ENCODE peak calls at places on chromosome 4, in nine cellular contexts. One of them, this sample, is unnamed.

GRCh38 chr4:38119663-38120374 is 159.6 kb downstream of the PTTG2 start:
- DNase-seq in HCT116: no peak
- DNase-seq in spleen: no peak
- DNase-seq in gastrocnemius medialis: no peak
- DNase-seq in A549: no peak
- DNase-seq in heart left ventricle: peak; percentile 40
- DNase-seq in right lobe of liver: no peak
- DNase-seq in endothelial cell of umbilical vein: peak; percentile 7
- DNase-seq in body of pancreas: no peak
- DNase-seq in this sample: no peak

GRCh38 chr4:90317785-90318184 is 190.6 kb downstream of the CCSER1 start:
- DNase-seq in HCT116: peak; percentile 86
- DNase-seq in spleen: no peak
- DNase-seq in gastrocnemius medialis: no peak
- DNase-seq in A549: no peak
- DNase-seq in heart left ventricle: no peak
- DNase-seq in right lobe of liver: no peak
- DNase-seq in endothelial cell of umbilical vein: peak; percentile 82
- DNase-seq in body of pancreas: no peak
- DNase-seq in this sample: no peak

GRCh38 chr4:140740422-140740821 is 15.8 kb downstream of the TBC1D9 start:
- DNase-seq in HCT116: no peak
- DNase-seq in spleen: no peak
- DNase-seq in gastrocnemius medialis: no peak
- DNase-seq in A549: no peak
- DNase-seq in heart left ventricle: no peak
- DNase-seq in right lobe of liver: no peak
- DNase-seq in endothelial cell of umbilical vein: peak; percentile 24
- DNase-seq in body of pancreas: no peak
- DNase-seq in this sample: no peak

GRCh38 chr4:180058731-180059215 is 2184.4 kb upstream of the TENM3 start:
- DNase-seq in HCT116: no peak
- DNase-seq in spleen: peak; percentile 75
- DNase-seq in gastrocnemius medialis: no peak
- DNase-seq in A549: peak; percentile 10
- DNase-seq in heart left ventricle: peak; percentile 7
- DNase-seq in right lobe of liver: peak; percentile 22
- DNase-seq in endothelial cell of umbilical vein: no peak
- DNase-seq in body of pancreas: peak; percentile 71
- DNase-seq in this sample: no peak

GRCh38 chr4:7964890-7965662 is 25.4 kb upstream of the AFAP1 start:
- DNase-seq in HCT116: no peak
- DNase-seq in spleen: no peak
- DNase-seq in gastrocnemius medialis: no peak
- DNase-seq in A549: no peak
- DNase-seq in heart left ventricle: peak; percentile 48
- DNase-seq in right lobe of liver: peak; percentile 38
- DNase-seq in endothelial cell of umbilical vein: peak; percentile 35
- DNase-seq in body of pancreas: peak; percentile 37
- DNase-seq in this sample: no peak

GRCh38 chr4:23889814-23890269 is at the start of gene PPARGC1A:
- DNase-seq in HCT116: no peak
- DNase-seq in spleen: no peak
- DNase-seq in gastrocnemius medialis: peak; percentile 86
- DNase-seq in A549: no peak
- DNase-seq in heart left ventricle: peak; percentile 76
- DNase-seq in right lobe of liver: peak; percentile 61
- DNase-seq in endothelial cell of umbilical vein: no peak
- DNase-seq in body of pancreas: peak; percentile 47
- DNase-seq in this sample: peak; percentile 70

GRCh38 chr4:182764137-182764536 is 153.0 kb downstream of the DCTD start:
- DNase-seq in HCT116: no peak
- DNase-seq in spleen: no peak
- DNase-seq in gastrocnemius medialis: no peak
- DNase-seq in A549: no peak
- DNase-seq in heart left ventricle: no peak
- DNase-seq in right lobe of liver: no peak
- DNase-seq in endothelial cell of umbilical vein: peak; percentile 41
- DNase-seq in body of pancreas: no peak
- DNase-seq in this sample: no peak

GRCh38 chr4:127210877-127211276 is 421.9 kb upstream of the INTU start:
- DNase-seq in HCT116: no peak
- DNase-seq in spleen: no peak
- DNase-seq in gastrocnemius medialis: no peak
- DNase-seq in A549: no peak
- DNase-seq in heart left ventricle: peak; percentile 19
- DNase-seq in right lobe of liver: no peak
- DNase-seq in endothelial cell of umbilical vein: no peak
- DNase-seq in body of pancreas: no peak
- DNase-seq in this sample: no peak

GRCh38 chr4:123547167-123547817 is 150.7 kb downstream of the SPRY1 start:
- DNase-seq in HCT116: no peak
- DNase-seq in spleen: no peak
- DNase-seq in gastrocnemius medialis: no peak
- DNase-seq in A549: no peak
- DNase-seq in heart left ventricle: no peak
- DNase-seq in right lobe of liver: no peak
- DNase-seq in endothelial cell of umbilical vein: no peak
- DNase-seq in body of pancreas: peak; percentile 84
- DNase-seq in this sample: peak; percentile 75
- H3K4me1 ChIP-seq in HCT116: peaks cover 3% of the 10 kb centered on the region
- H3K4me1 ChIP-seq in spleen: no peaks in the 10 kb centered on the region
- H3K4me1 ChIP-seq in gastrocnemius medialis: no peaks in the 10 kb centered on the region
- H3K4me1 ChIP-seq in A549: peaks cover 13% of the 10 kb centered on the region
- H3K4me1 ChIP-seq in heart left ventricle: no peaks in the 10 kb centered on the region
- H3K4me1 ChIP-seq in right lobe of liver: peaks cover 4% of the 10 kb centered on the region
- H3K4me1 ChIP-seq in endothelial cell of umbilical vein: no peaks in the 10 kb centered on the region
- H3K4me1 ChIP-seq in body of pancreas: peaks cover 32% of the 10 kb centered on the region
- H3K4me1 ChIP-seq in this sample: peaks cover 27% of the 10 kb centered on the region

GRCh38 chr4:153638011-153638410 is 46.1 kb upstream of the TLR2 start:
- DNase-seq in HCT116: no peak
- DNase-seq in spleen: no peak
- DNase-seq in gastrocnemius medialis: no peak
- DNase-seq in A549: no peak
- DNase-seq in heart left ventricle: no peak
- DNase-seq in right lobe of liver: no peak
- DNase-seq in endothelial cell of umbilical vein: no peak
- DNase-seq in body of pancreas: no peak
- DNase-seq in this sample: no peak
- TF ChIP-seq POLR2A in HCT116: no peak
- TF ChIP-seq POLR2A in spleen: no peak
- TF ChIP-seq POLR2A in gastrocnemius medialis: no peak
- TF ChIP-seq POLR2A in A549: no peak
- TF ChIP-seq POLR2A in heart left ventricle: no peak
- TF ChIP-seq POLR2A in right lobe of liver: no peak
- TF ChIP-seq POLR2A in endothelial cell of umbilical vein: no peak
- TF ChIP-seq POLR2A in body of pancreas: no peak
- TF ChIP-seq POLR2A in this sample: no peak

GRCh38 chr4:1043658-1044468 is 32.4 kb downstream of the FGFRL1 start:
- DNase-seq in HCT116: peak; percentile 93
- DNase-seq in spleen: peak; percentile 72
- DNase-seq in gastrocnemius medialis: peak; percentile 76
- DNase-seq in A549: peak; percentile 72
- DNase-seq in heart left ventricle: peak; percentile 73
- DNase-seq in right lobe of liver: peak; percentile 87
- DNase-seq in endothelial cell of umbilical vein: peak; percentile 98
- DNase-seq in body of pancreas: peak; percentile 62
- DNase-seq in this sample: peak; percentile 95

GRCh38 chr4:1041936-1042330 is 30.5 kb downstream of the FGFRL1 start:
- DNase-seq in HCT116: no peak
- DNase-seq in spleen: no peak
- DNase-seq in gastrocnemius medialis: no peak
- DNase-seq in A549: no peak
- DNase-seq in heart left ventricle: no peak
- DNase-seq in right lobe of liver: no peak
- DNase-seq in endothelial cell of umbilical vein: no peak
- DNase-seq in body of pancreas: no peak
- DNase-seq in this sample: no peak

GRCh38 chr4:1041147-1041935 is 29.9 kb downstream of the FGFRL1 start:
- DNase-seq in HCT116: no peak
- DNase-seq in spleen: no peak
- DNase-seq in gastrocnemius medialis: no peak
- DNase-seq in A549: no peak
- DNase-seq in heart left ventricle: no peak
- DNase-seq in right lobe of liver: no peak
- DNase-seq in endothelial cell of umbilical vein: peak; percentile 37
- DNase-seq in body of pancreas: no peak
- DNase-seq in this sample: no peak

GRCh38 chr4:1043162-1043561 is 31.7 kb downstream of the FGFRL1 start:
- DNase-seq in HCT116: no peak
- DNase-seq in spleen: no peak
- DNase-seq in gastrocnemius medialis: no peak
- DNase-seq in A549: no peak
- DNase-seq in heart left ventricle: no peak
- DNase-seq in right lobe of liver: no peak
- DNase-seq in endothelial cell of umbilical vein: no peak
- DNase-seq in body of pancreas: no peak
- DNase-seq in this sample: no peak

DNA sequence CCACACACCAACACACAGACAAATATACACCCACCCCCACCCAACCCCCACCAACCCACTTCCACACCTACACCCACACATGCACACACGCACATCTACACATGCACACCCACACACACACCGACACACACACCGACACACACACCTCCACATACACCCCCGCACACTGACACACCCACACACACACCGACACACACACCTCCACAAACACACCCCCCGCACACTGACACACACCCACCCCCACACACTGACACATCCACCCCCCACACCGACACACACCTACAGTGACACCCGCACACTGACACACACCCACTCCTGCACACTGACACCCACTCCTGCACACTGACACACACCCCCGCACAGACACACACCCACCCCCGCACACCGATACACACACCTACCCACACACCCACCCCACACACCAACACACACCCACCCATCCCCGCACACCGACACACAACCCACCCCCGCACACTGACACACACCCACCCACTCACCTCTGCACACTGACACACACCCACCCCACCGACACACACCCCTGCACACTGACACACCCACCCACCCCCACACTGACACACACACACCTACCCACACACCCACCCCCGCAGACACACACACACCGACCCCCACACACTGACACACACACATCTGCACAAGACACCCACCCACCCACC is 31.1 kb downstream of the FGFRL1 start:
- DNase-seq in HCT116: no peak
- DNase-seq in spleen: no peak
- DNase-seq in gastrocnemius medialis: no peak
- DNase-seq in A549: no peak
- DNase-seq in heart left ventricle: no peak
- DNase-seq in right lobe of liver: no peak
- DNase-seq in endothelial cell of umbilical vein: no peak
- DNase-seq in body of pancreas: no peak
- DNase-seq in this sample: no peak
- H3K4me1 ChIP-seq in HCT116: peaks cover 58% of the 10 kb centered on the region
- H3K4me1 ChIP-seq in spleen: peaks cover 6% of the 10 kb centered on the region
- H3K4me1 ChIP-seq in gastrocnemius medialis: peaks cover 3% of the 10 kb centered on the region
- H3K4me1 ChIP-seq in A549: peaks cover 60% of the 10 kb centered on the region
- H3K4me1 ChIP-seq in heart left ventricle: peaks cover 19% of the 10 kb centered on the region
- H3K4me1 ChIP-seq in right lobe of liver: peaks cover 7% of the 10 kb centered on the region
- H3K4me1 ChIP-seq in endothelial cell of umbilical vein: peaks cover 26% of the 10 kb centered on the region
- H3K4me1 ChIP-seq in body of pancreas: peaks cover 42% of the 10 kb centered on the region
- H3K4me1 ChIP-seq in this sample: peaks cover 69% of the 10 kb centered on the region

DNA sequence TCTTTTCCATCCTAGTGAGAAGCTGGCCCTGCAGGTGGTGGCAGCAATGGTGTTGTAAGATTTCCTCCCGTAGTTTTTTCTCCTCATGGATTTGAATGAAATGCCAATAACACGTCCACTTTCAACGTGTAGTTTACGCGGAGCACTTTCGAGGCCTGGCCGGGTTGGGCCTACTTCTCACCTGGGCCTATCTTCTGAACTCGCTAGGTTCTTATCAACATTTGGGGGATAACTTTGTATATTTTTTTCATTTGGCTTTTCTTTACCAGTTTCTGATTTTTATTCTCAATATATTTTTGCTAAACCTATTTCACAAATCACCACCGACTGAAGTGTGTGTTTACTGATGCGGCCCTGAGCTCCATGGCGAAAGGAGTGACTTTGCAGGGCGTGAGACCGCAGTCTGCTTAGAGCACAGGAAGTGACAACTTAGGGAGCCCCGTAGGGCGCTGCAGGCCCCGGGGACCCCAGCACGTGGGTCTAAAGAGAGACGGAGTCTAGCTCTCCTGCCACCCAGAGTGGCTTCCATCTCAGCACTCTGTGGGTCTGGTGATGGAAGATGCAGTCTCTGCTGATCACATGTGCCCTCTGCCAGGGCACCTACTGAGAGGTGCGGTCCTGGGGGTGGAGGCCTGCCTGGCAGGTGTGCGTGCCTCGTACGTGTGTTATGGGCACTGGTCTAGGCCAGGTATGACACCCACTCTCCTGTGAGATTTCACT is 29.1 kb downstream of the NELFA start:
- DNase-seq in HCT116: no peak
- DNase-seq in spleen: peak; percentile 52
- DNase-seq in gastrocnemius medialis: no peak
- DNase-seq in A549: no peak
- DNase-seq in heart left ventricle: no peak
- DNase-seq in right lobe of liver: no peak
- DNase-seq in endothelial cell of umbilical vein: no peak
- DNase-seq in body of pancreas: no peak
- DNase-seq in this sample: peak; percentile 65
- TF ChIP-seq POLR2A in HCT116: no peak
- TF ChIP-seq POLR2A in spleen: no peak
- TF ChIP-seq POLR2A in gastrocnemius medialis: no peak
- TF ChIP-seq POLR2A in A549: no peak
- TF ChIP-seq POLR2A in heart left ventricle: no peak
- TF ChIP-seq POLR2A in right lobe of liver: no peak
- TF ChIP-seq POLR2A in endothelial cell of umbilical vein: no peak
- TF ChIP-seq POLR2A in body of pancreas: no peak
- TF ChIP-seq POLR2A in this sample: no peak

DNA sequence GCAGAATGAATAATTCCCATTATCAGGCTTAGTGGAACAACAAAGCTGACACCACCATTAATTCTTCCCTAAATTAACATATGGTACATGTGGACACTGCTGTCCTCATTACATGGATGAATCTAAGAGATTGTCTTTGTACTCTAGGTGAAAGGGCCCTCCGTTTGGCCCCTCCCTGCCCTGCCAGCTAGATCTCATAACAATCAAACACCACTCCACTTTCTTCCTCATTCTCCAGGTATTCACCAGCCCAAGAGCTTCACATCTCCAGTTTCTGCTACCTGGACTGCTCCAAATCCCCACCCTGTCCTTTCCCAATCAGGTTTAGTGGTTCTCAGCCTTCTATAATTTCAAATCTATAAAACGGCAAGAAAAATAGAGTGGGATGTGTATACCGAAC is 3.8 kb downstream of the HSD17B11 start:
- DNase-seq in HCT116: no peak
- DNase-seq in spleen: no peak
- DNase-seq in gastrocnemius medialis: no peak
- DNase-seq in A549: no peak
- DNase-seq in heart left ventricle: no peak
- DNase-seq in right lobe of liver: no peak
- DNase-seq in endothelial cell of umbilical vein: no peak
- DNase-seq in body of pancreas: no peak
- DNase-seq in this sample: no peak
- H3K4me1 ChIP-seq in HCT116: no peaks in the 10 kb centered on the region
- H3K4me1 ChIP-seq in spleen: peaks cover 26% of the 10 kb centered on the region
- H3K4me1 ChIP-seq in gastrocnemius medialis: no peaks in the 10 kb centered on the region
- H3K4me1 ChIP-seq in A549: peaks cover 7% of the 10 kb centered on the region
- H3K4me1 ChIP-seq in heart left ventricle: peaks cover 28% of the 10 kb centered on the region
- H3K4me1 ChIP-seq in right lobe of liver: peaks cover 52% of the 10 kb centered on the region
- H3K4me1 ChIP-seq in endothelial cell of umbilical vein: peaks cover 9% of the 10 kb centered on the region
- H3K4me1 ChIP-seq in body of pancreas: peaks cover 35% of the 10 kb centered on the region
- H3K4me1 ChIP-seq in this sample: peaks cover 11% of the 10 kb centered on the region

This sample was measured in suprapubic skin.